ENCODE peak calls at places on chromosomes 12 and 14, in four cellular contexts. X is endothelial cell of umbilical vein, N is upper lobe of left lung, O is H1. L is an unnamed sample.
A peak's percentile ranks its signal among the peaks of the same experiment; 100 is the strongest.

GRCh38 chr14:75864352-75864751 is 117.4 kb downstream of the TGFB3 start:
- DNase-seq in X (no peak), N (no peak), O (no peak), L (no peak)

GRCh38 chr12:69927145-69927544 is 102.1 kb downstream of the MYRFL start:
- DNase-seq in X (no peak), N (no peak), O (no peak), L (no peak)

GRCh38 chr12:108306014-108306501 is 33.1 kb downstream of the CMKLR1 start:
- DNase-seq in X (peak; percentile 77), N (no peak), O (no peak), L (no peak)

GRCh38 chr12:52005903-52006703 is 643 bp upstream of the TAMALIN start:
- DNase-seq in X (no peak), N (no peak), O (no peak), L (no peak)

GRCh38 chr12:62860501-62861156 is 74.3 kb downstream of the PPM1H start:
- DNase-seq in X (no peak), N (no peak), O (no peak), L (no peak)

GRCh38 chr12:97685360-97685759 is 222.8 kb downstream of the RMST start:
- DNase-seq in X (no peak), N (no peak), O (no peak), L (no peak)

GRCh38 chr12:27732281-27732680 is 21.6 kb downstream of the MRPS35 start:
- DNase-seq in X (no peak), N (no peak), O (no peak), L (no peak)

GRCh38 chr12:45989277-45989856 is 1.0 kb downstream of the SCAF11 start:
- DNase-seq in X (no peak), N (no peak), O (no peak), L (no peak)

GRCh38 chr12:57850924-57851323 is 4.4 kb upstream of the CTDSP2 start:
- DNase-seq in X (no peak), N (no peak), O (no peak), L (no peak)

GRCh38 chr14:78446807-78447206 is 276.6 kb downstream of the NRXN3 start:
- DNase-seq in X (peak; percentile 3), N (no peak), O (no peak), L (no peak)

GRCh38 chr12:11228268-11228879 is 41.1 kb downstream of the PRB3 start:
- DNase-seq in X (peak; percentile 73), N (no peak), O (peak; percentile 56), L (no peak)

GRCh38 chr14:49908433-49908782 is 15.5 kb downstream of the ARF6 start:
- DNase-seq in X (no peak), N (no peak), O (no peak), L (no peak)

GRCh38 chr12:116492703-116493324 is 66.4 kb upstream of the MAP1LC3B2 start:
- DNase-seq in X (no peak), N (no peak), O (no peak), L (no peak)

GRCh38 chr12:109147954-109148353 is 31.6 kb downstream of the ACACB start:
- DNase-seq in X (no peak), N (no peak), O (no peak), L (no peak)

GRCh38 chr14:40318211-40318719 is 886.0 kb upstream of the FBXO33 start:
- DNase-seq in X (no peak), N (no peak), O (no peak), L (no peak)

GRCh38 chr12:121806556-121807308 is 2.9 kb downstream of the SETD1B start:
- DNase-seq in X (no peak), N (no peak), O (no peak), L (no peak)

GRCh38 chr12:112525426-112525809 is 106.7 kb downstream of the PTPN11 start:
- DNase-seq in X (no peak), N (no peak), O (no peak), L (no peak)

GRCh38 chr12:115923851-115924250 is 353.6 kb downstream of the MED13L start:
- DNase-seq in X (no peak), N (no peak), O (no peak), L (no peak)

GRCh38 chr12:19431407-19432308 is 7.6 kb upstream of the AEBP2 start:
- DNase-seq in X (peak; percentile 75), N (no peak), O (no peak), L (no peak)

GRCh38 chr12:103495783-103496456 is at the start of gene C12orf42:
- DNase-seq in X (peak; percentile 5), N (peak; percentile 87), O (no peak), L (peak; percentile 26)

GRCh38 chr12:112117685-112118084 is 7.7 kb upstream of the TRAFD1 start:
- DNase-seq in X (no peak), N (no peak), O (no peak), L (peak; percentile 21)

GRCh38 chr12:56683-57346 is 9.8 kb upstream of the IQSEC3 start:
- DNase-seq in X (no peak), N (no peak), O (no peak), L (no peak)

DNA sequence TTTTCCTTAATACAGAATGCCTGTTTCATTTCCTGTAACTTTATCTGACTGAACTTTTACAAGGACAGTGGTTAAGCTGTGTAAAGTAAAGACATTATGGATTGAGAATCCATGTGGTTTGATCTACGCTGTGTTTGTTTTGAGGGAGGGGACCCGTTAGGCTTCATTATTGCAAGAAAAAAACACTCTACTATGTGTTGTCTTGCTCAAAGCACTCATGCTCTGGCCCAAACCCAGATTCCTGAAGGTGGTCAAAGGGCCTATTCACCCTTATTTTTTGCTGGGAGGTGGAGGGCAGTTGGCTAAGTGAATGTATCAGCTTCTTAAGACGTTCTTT is 11.9 kb downstream of the RNF10 start:
- DNase-seq in X (no peak), N (no peak), O (no peak), L (no peak)
- H3K4me1 ChIP-seq in X (peaks cover 22% of the 10 kb centered on the region), N (peaks cover 61% of the 10 kb centered on the region), O (no peaks in the 10 kb centered on the region), L (no peaks in the 10 kb centered on the region)

GRCh38 chr12:9066183-9066623 is 49.5 kb downstream of the A2M start:
- DNase-seq in X (no peak), N (peak; percentile 63), O (no peak), L (no peak)

GRCh38 chr12:9065607-9065856 is 50.2 kb downstream of the A2M start:
- DNase-seq in X (no peak), N (no peak), O (no peak), L (no peak)

GRCh38 chr12:9064815-9065606 is 50.7 kb downstream of the A2M start:
- DNase-seq in X (peak; percentile 52), N (peak; percentile 91), O (peak; percentile 53), L (peak; percentile 84)

GRCh38 chr12:9066755-9067433 is 48.8 kb downstream of the A2M start:
- DNase-seq in X (no peak), N (no peak), O (no peak), L (no peak)

GRCh38 chr12:9064201-9064814 is 51.4 kb downstream of the A2M start:
- DNase-seq in X (peak; percentile 83), N (peak; percentile 93), O (peak; percentile 9), L (peak; percentile 60)
- TF ChIP-seq POLR2A in X (no peak), N (no peak), O (no peak), L (no peak)

DNA sequence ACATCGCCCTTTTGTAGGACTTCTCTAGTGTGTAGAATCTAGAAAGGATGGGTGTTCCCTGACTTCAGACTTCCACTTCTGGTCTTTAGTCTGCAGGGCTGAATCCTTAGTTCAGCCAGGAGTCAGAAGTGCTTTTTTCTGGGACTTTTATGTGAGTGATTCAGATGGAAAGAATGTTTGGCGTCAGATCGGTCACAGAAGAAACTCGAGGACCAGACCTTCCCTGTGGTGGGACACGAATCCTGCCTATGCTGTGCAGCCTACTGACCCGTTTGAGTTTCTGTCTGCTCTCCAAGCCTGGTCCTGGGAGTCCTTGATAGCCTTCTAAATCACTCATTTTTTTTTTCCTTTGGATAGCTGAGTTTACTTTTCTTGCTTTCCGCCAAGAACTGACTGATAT is 165.3 kb upstream of the SSTR1 start:
- DNase-seq in X (peak; percentile 85), N (no peak), O (peak; percentile 19), L (no peak)
- TF ChIP-seq POLR2AphosphoS5 in X (no peak), N (no peak), O (no peak), L (no peak)

DNA sequence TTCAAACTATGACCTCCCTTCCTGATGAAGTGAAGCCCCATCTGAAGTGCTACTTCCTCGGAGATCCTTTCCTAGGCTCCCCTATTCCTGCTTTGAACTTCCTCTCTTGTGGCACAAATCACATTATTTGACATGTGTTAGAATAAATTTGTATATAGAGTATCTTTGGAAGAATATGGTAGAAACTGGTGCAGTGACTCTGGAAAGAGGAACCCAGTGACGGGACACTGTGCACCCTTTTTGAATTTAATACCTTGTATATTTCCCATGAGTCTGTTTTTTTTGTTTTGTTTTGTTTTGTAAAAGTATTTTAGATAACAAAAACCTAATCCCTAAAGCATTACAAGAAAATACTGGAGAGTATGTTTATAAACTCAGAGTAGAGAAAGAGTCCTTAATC is 66.3 kb upstream of the SRSF5 start:
- DNase-seq in X (no peak), N (no peak), O (no peak), L (no peak)
- H3K4me1 ChIP-seq in X (peaks cover 23% of the 10 kb centered on the region), N (peaks cover 81% of the 10 kb centered on the region), O (peaks cover 10% of the 10 kb centered on the region), L (peaks cover 13% of the 10 kb centered on the region)

GRCh38 chr12:4272014-4272975 is 1.3 kb upstream of the CCND2 start:
- DNase-seq in X (peak; percentile 60), N (peak; percentile 92), O (no peak), L (no peak)

GRCh38 chr12:4270016-4270669 is 3.4 kb upstream of the CCND2 start:
- DNase-seq in X (no peak), N (peak; percentile 84), O (no peak), L (no peak)

GRCh38 chr12:4272976-4273650 is 449 bp upstream of the CCND2 start:
- DNase-seq in X (no peak), N (no peak), O (no peak), L (no peak)

GRCh38 chr12:4270670-4271432 is 2.7 kb upstream of the CCND2 start:
- DNase-seq in X (peak; percentile 15), N (peak; percentile 87), O (no peak), L (no peak)

GRCh38 chr12:4271433-4272013 is 2.0 kb upstream of the CCND2 start:
- DNase-seq in X (no peak), N (peak; percentile 89), O (no peak), L (no peak)
- TF ChIP-seq POLR2A in X (no peak), N (no peak), O (no peak), L (no peak)

DNA sequence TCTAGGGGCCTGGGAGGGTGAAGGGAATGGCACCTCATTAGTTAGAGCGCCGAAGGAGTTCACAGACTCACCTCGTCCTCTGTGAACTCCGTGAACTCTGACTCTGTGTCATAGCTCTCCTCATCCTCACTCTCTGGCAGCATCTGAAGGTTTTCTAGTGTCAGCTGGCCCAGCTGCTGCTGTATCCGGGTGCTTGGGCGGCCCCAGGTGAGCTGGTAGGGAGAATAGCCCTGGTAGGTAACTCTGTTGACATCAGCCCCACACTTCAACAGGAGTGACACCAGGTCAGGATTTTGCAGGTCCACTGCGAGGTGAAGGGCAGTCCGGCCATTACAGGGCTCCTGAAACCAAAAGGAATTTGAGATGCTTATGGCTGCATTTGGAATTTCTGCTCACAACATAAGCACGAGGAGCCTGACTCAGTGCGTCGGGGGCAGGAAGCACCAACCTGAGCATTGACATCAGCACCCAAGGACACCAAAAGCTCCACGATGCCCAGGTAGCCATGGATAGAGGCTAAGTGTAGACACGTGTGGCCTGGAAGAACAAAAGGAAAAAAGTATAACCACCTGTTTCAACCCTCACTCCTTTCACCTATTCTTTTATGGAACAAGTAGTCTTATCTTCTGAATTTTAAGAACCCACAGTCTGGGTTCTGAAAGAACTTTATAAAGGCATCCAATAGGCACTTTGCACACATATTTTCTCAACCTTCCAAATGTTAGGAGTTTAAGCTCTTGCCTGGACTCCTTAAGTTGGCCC is 2.0 kb downstream of the NFKBIA start:
- DNase-seq in X (peak; percentile 38), N (no peak), O (no peak), L (no peak)
- TF ChIP-seq POLR2AphosphoS5 in X (no peak), N (peak; percentile 18), O (no peak), L (no peak)

L was measured in breast epithelium.